ENCODE peak calls at places on chromosome 13, in nine cellular contexts. R is mucosa of gallbladder; X is stimulated activated CD8-positive, alpha-beta memory T cell treated with anti-CD3 and anti-CD28 coated beads, Interleukin-4, amount 100 ng/mL, for 1 hour; L is progenitor cell of endocrine pancreas; G is pons; V is BJ; F is activated T-cell treated with anti-CD3 and anti-CD28 coated beads for 1 hour; H is GM04504; O is GF-D8. D is an unnamed sample.

GRCh38 chr13:77740097-77740496 is 42.6 kb downstream of the SLAIN1 start:
- DNase-seq in R (no peak), X (no peak), L (no peak), G (no peak), V (no peak), F (no peak), H (no peak), O (no peak), D (no peak)

GRCh38 chr13:75385708-75386083 is 96.3 kb downstream of the TBC1D4 start:
- DNase-seq in R (no peak), X (no peak), L (no peak), G (no peak), V (no peak), F (no peak), H (no peak), O (no peak), D (no peak)

GRCh38 chr13:45297456-45298205 is 43.4 kb downstream of the TPT1 start:
- DNase-seq in R (no peak), X (no peak), L (no peak), G (no peak), V (no peak), F (no peak), H (no peak), O (no peak), D (no peak)

GRCh38 chr13:91052873-91053272 is 294.6 kb upstream of the MIR17HG start:
- DNase-seq in R (no peak), X (no peak), L (no peak), G (no peak), V (no peak), F (no peak), H (no peak), O (no peak), D (no peak)

GRCh38 chr13:24407844-24408243 is 98.5 kb downstream of the C1QTNF9 start:
- DNase-seq in R (no peak), X (no peak), L (no peak), G (no peak), V (no peak), F (no peak), H (no peak), O (no peak), D (no peak)

GRCh38 chr13:69857188-69857821 is 250.3 kb upstream of the ATXN8OS start:
- DNase-seq in R (no peak), X (no peak), L (no peak), G (peak), V (no peak), F (no peak), H (no peak), O (peak), D (no peak)

GRCh38 chr13:100399455-100399854 is 189.1 kb downstream of the GGACT start:
- DNase-seq in R (no peak), X (no peak), L (no peak), G (no peak), V (no peak), F (no peak), H (no peak), O (no peak), D (no peak)

GRCh38 chr13:94988654-94989053 is 276.3 kb upstream of the SOX21 start:
- DNase-seq in R (no peak), X (no peak), L (no peak), G (no peak), V (no peak), F (no peak), H (no peak), O (no peak), D (no peak)

GRCh38 chr13:98921015-98921414 is 56.8 kb downstream of the DOCK9 start:
- DNase-seq in R (no peak), X (no peak), L (no peak), G (no peak), V (no peak), F (no peak), H (no peak), O (no peak), D (no peak)

D was measured in ecto neural progenitor cell.